ENCODE peak calls at places on chromosomes 11 and 22, in seven cellular contexts. W, L, Q, E, P, R and B are unnamed samples. For H3K36me3, the result is how much of the 10 kb centered on the place peaks cover.

GRCh38 chr11:59285716-59286260 is 72.9 kb upstream of the OR5AN1 start:
- DNase-seq in Q (no peak), L (no peak), W (no peak), E (no peak), P (no peak), R (no peak), B (no peak)

GRCh38 chr11:74493816-74494630 is 499 bp upstream of the LIPT2 start:
- DNase-seq in E (peak), L (no peak), W (no peak), Q (no peak), R (no peak), P (no peak), B (peak)

GRCh38 chr11:103863497-103863896 is 172.9 kb upstream of the DDI1 start:
- DNase-seq in Q (no peak), R (no peak), P (no peak), W (no peak), E (peak), L (no peak), B (no peak)

GRCh38 chr11:61917043-61917356 is 366 bp downstream of the RAB3IL1 start:
- DNase-seq in R (no peak), W (no peak), Q (no peak), P (no peak), L (no peak), E (no peak), B (no peak)

GRCh38 chr11:64356498-64357411 is 2.2 kb upstream of the RPS6KA4 start:
- DNase-seq in L (no peak), W (no peak), Q (no peak), R (peak), P (no peak), E (peak), B (peak)

GRCh38 chr22:46171940-46172339 is 21.6 kb downstream of the PPARA start:
- DNase-seq in W (no peak), Q (no peak), P (no peak), L (no peak), E (peak), R (no peak), B (no peak)

GRCh38 chr11:128580612-128581011 is 6.7 kb downstream of the ETS1 start:
- DNase-seq in W (no peak), L (no peak), E (no peak), P (no peak), R (no peak), Q (no peak), B (no peak)

GRCh38 chr11:73570415-73571114 is 27.3 kb downstream of the FAM168A start:
- DNase-seq in E (no peak), P (no peak), R (no peak), L (peak), Q (no peak), W (no peak), B (no peak)

GRCh38 chr11:72823105-72823804 is 9.0 kb downstream of the ATG16L2 start:
- DNase-seq in E (no peak), W (no peak), L (no peak), P (no peak), Q (no peak), R (no peak), B (no peak)

GRCh38 chr11:104432526-104432925 is 268.6 kb upstream of the PDGFD start:
- DNase-seq in P (no peak), L (no peak), Q (no peak), W (no peak), R (no peak), E (no peak), B (no peak)

GRCh38 chr22:39574779-39575551 is 4.4 kb downstream of the CACNA1I start:
- DNase-seq in P (no peak), W (no peak), Q (no peak), E (peak), L (peak), R (no peak), B (peak)

GRCh38 chr22:19975707-19976035 is 34.1 kb upstream of the TXNRD2 start:
- DNase-seq in P (no peak), L (no peak), Q (no peak), E (no peak), W (no peak), R (no peak), B (no peak)

GRCh38 chr11:61370349-61371005 is 8.3 kb downstream of the TMEM138 start:
- DNase-seq in R (no peak), Q (no peak), E (no peak), P (no peak), W (no peak), L (no peak), B (no peak)

GRCh38 chr11:45264839-45265515 is 21.2 kb downstream of the SYT13 start:
- DNase-seq in L (no peak), E (peak), Q (no peak), R (no peak), W (no peak), P (no peak), B (no peak)

GRCh38 chr22:38871360-38872171 is 450 bp downstream of the CBX6 start:
- DNase-seq in Q (no peak), R (peak), E (no peak), W (no peak), P (no peak), L (no peak), B (peak)

GRCh38 chr22:34812631-34813030 is 253.3 kb upstream of the ISX start:
- DNase-seq in P (no peak), R (no peak), E (no peak), L (no peak), W (no peak), Q (no peak), B (no peak)

GRCh38 chr11:119780264-119780953 is 51.4 kb upstream of the NECTIN1 start:
- DNase-seq in P (no peak), W (no peak), E (no peak), L (peak), R (no peak), Q (no peak), B (no peak)

GRCh38 chr11:43674566-43674965 is 6.0 kb upstream of the HSD17B12 start:
- DNase-seq in L (no peak), E (no peak), P (no peak), R (no peak), Q (no peak), W (no peak), B (no peak)

GRCh38 chr11:106471273-106471672 is 393.8 kb downstream of the AASDHPPT start:
- DNase-seq in P (no peak), L (no peak), R (no peak), Q (no peak), E (peak), W (no peak), B (no peak)

GRCh38 chr11:6006395-6006794 is 351 bp downstream of the OR56A4 start:
- DNase-seq in W (no peak), L (no peak), Q (no peak), P (no peak), R (no peak), E (no peak), B (no peak)

GRCh38 chr11:6013042-6013441 is 6.3 kb upstream of the OR56A4 start:
- DNase-seq in L (no peak), R (no peak), P (no peak), Q (no peak), W (no peak), E (no peak), B (no peak)

GRCh38 chr11:6006846-6007245 is at the start of gene OR56A4:
- DNase-seq in L (no peak), Q (no peak), E (no peak), P (no peak), W (no peak), R (no peak), B (no peak)

DNA sequence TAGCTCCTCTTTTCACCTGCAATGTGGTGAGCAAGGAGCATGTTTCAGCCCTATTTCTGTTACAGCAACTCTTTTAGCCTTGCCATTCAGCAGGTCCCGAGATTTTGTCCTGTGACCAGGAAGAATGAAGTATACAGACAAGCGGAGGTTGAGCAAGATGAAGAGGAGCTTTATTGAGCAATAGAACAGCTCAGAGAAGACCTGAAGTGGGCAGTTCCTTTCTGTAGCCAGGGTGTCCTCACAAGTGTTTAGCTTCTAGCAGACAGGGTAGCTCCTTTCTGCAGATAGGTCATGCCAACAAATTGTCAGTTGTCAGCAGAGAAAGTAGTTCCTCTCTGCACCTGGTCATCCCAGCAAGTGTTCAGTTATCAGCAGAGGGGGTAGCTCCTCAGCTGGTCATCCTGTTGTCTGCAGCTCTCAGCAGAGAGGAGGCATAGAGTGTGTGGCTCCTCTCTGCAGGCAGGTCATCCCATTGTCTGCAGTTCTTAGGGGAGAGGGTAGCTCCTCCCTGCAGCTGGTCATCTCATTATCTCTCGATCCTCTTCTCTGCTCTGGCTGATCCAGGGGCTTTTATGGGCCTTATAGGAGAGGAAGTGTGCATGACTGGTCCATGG is 5.4 kb upstream of the OR56A4 start:
- DNase-seq in E (no peak), R (no peak), Q (no peak), P (no peak), L (no peak), W (no peak), B (no peak)
- H3K36me3 ChIP-seq in E (under half), R (under half), Q (under half), P (under half), L (under half), W (under half), B (under half)

GRCh38 chr22:41517172-41518047 is 26.9 kb downstream of the POLR3H start:
- DNase-seq in P (peak), W (no peak), L (peak), Q (no peak), R (peak), E (peak), B (peak)
- H3K36me3 ChIP-seq in P (half or more), W (under half), L (under half), Q (under half), R (under half), E (under half), B (under half)

DNA sequence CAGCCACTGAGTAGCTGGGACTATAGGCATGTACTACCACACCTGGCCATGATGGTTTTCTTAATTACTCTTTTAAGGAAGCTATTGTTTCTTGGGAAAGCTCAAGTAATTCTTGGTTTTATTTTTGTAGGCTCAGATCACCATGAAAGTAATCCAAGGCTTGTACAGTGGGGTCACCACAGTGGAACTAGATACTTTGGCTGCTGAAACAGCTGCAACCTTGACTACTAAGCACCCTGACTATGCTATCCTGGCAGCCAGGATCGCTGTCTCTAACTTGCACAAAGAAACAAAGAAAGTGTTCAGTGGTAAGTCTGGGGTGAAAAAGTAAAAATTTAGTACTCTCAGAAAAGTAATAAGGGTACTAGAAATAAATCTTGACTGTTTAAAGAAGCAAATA is 11.3 kb downstream of the RRM1 start:
- DNase-seq in P (no peak), E (no peak), W (no peak), L (no peak), Q (no peak), R (no peak), B (no peak)
- H3K36me3 ChIP-seq in P (half or more), E (under half), W (under half), L (under half), Q (half or more), R (under half), B (under half)

GRCh38 chr22:41353862-41354575 is 27.7 kb upstream of the TEF start:
- DNase-seq in P (no peak), E (no peak), Q (no peak), R (no peak), W (no peak), L (no peak), B (no peak)
- H3K36me3 ChIP-seq in P (half or more), E (under half), Q (half or more), R (under half), W (under half), L (under half), B (under half)